ENCODE peak calls at places on chromosome 21, in eight cellular contexts. A is Karpas-422, X is mucosa of descending colon, U is cardiac fibroblast, V is HFF-Myc, R is neural progenitor cell, L is foreskin fibroblast, G is AG09309. M is an unnamed sample.

GRCh38 chr21:30831194-30831765 is 1.7 kb upstream of the KRTAP7-1 start:
- DNase-seq in A (peak), X (peak), U (peak), V (peak), R (peak), L (no peak), G (no peak), M (no peak)

GRCh38 chr21:25721987-25722386 is 12.7 kb downstream of the ATP5PF start:
- DNase-seq in A (no peak), X (no peak), U (no peak), V (no peak), R (no peak), L (no peak), G (no peak), M (no peak)

GRCh38 chr21:26949830-26950229 is 17.1 kb downstream of the ADAMTS5 start:
- DNase-seq in A (no peak), X (no peak), U (no peak), V (no peak), R (no peak), L (no peak), G (no peak), M (no peak)

GRCh38 chr21:35048183-35048601 is 910 bp downstream of the RUNX1 start:
- DNase-seq in A (peak), X (no peak), U (no peak), V (peak), R (peak), L (peak), G (no peak), M (peak)

GRCh38 chr21:35026617-35027557 is 22.2 kb downstream of the RUNX1 start:
- DNase-seq in A (peak), X (peak), U (peak), V (no peak), R (peak), L (no peak), G (no peak), M (peak)

GRCh38 chr21:27149034-27149433 is 182.1 kb upstream of the ADAMTS5 start:
- DNase-seq in A (no peak), X (no peak), U (peak), V (no peak), R (no peak), L (peak), G (peak), M (no peak)

GRCh38 chr21:31162827-31163226 is 124.6 kb upstream of the KRTAP19-8 start:
- DNase-seq in A (no peak), X (no peak), U (peak), V (no peak), R (no peak), L (peak), G (no peak), M (no peak)

GRCh38 chr21:43923391-43923790 is 58.4 kb downstream of the AGPAT3 start:
- DNase-seq in A (no peak), X (no peak), U (peak), V (no peak), R (no peak), L (peak), G (no peak), M (no peak)

GRCh38 chr21:26385721-26386120 is 187.4 kb downstream of the CYYR1 start:
- DNase-seq in A (no peak), X (no peak), U (peak), V (no peak), R (no peak), L (peak), G (no peak), M (no peak)

GRCh38 chr21:36127250-36127904 is 7.5 kb upstream of the CBR3 start:
- DNase-seq in A (peak), X (no peak), U (no peak), V (no peak), R (no peak), L (no peak), G (no peak), M (no peak)

GRCh38 chr21:27795418-27795817 is 828.5 kb upstream of the ADAMTS5 start:
- DNase-seq in A (no peak), X (no peak), U (no peak), V (no peak), R (no peak), L (no peak), G (no peak), M (no peak)

GRCh38 chr21:37257967-37258877 is 8.9 kb downstream of the VPS26C start:
- DNase-seq in A (peak), X (peak), U (peak), V (no peak), R (peak), L (peak), G (no peak), M (peak)

GRCh38 chr21:14836950-14837349 is 227.8 kb downstream of the NRIP1 start:
- DNase-seq in A (no peak), X (no peak), U (peak), V (no peak), R (no peak), L (no peak), G (peak), M (no peak)

GRCh38 chr21:38472709-38473108 is 25.6 kb downstream of the ERG start:
- DNase-seq in A (no peak), X (no peak), U (no peak), V (no peak), R (no peak), L (no peak), G (no peak), M (no peak)

DNA sequence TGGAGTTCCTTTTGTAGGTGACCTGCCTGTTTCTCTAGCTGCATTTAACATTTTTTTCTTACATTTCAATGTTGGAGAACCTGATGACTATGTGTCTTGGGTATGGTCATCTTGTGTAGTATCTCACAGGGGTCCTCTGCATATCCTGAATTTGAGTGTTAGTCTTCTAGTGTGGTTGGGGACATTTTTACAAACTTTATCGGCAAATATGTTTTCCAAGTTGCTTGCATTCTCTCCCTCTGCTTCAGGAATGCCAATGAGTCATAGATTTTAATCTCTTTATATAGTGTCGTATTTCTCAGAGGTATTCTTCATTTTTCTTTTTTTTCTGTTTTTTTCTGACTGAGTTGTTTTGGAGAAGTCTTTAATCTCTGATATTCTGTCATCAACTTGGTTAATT is 684.0 kb downstream of the NCAM2 start:
- DNase-seq in A (no peak), X (no peak), U (peak), V (peak), R (no peak), L (peak), G (no peak), M (no peak)
- H3K4me3 ChIP-seq in A (no peak), X (no peak), U (no peak), V (no peak), R (no peak), L (no peak), G (no peak), M (no peak)

DNA sequence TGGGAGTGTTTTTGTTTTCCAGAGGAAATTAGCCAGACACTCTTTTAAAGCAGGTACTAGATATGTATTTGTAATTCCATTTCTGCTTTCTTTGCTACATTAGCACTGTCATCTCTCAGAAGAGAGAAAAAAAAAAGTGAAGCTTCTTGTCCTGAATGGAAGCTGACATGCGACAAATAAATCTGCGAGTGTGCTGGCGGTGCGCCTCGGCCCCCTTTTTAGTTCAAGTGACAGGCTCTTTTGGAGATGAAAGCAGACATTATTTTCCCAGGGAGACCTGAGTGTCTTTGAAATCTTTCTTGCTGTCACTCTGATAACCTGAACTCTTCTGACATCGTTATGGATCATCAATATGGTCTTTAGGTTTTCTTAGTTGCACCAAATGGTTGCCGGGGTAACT is 478.5 kb downstream of the PCP4 start:
- DNase-seq in A (no peak), X (no peak), U (no peak), V (no peak), R (no peak), L (no peak), G (no peak), M (no peak)
- H3K4me3 ChIP-seq in A (no peak), X (no peak), U (no peak), V (no peak), R (no peak), L (no peak), G (no peak), M (no peak)

DNA sequence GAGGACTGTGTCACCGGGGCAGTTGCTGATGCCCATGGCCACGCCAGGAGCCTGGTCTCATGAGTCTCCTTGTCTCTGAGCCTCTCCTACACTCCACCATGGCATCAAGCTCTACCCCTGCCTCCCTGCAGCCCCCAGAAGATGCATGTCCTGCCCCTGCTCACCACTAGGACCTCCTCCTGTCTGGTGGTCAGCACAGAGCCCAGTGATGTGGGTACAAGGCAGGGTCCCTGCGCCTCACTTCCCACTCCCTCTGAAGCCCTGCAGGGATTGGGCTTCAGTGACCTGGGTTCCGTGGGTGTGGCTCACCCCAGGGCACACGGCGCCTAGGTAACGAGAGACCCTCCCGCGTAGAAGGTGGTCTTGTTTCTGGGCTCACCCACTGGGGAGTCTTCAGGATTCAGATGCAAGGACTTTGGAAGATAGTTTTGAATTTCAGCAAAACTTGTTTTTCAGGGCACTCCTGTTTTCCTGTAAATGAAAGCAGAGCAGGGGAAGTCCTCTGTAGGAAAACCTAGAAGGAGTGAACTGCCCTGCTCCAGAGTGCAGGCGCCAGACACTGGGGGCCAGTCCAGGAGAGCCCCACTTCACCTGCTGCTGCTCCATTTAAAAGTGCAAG is 2.8 kb downstream of the COL18A1 start:
- DNase-seq in A (no peak), X (no peak), U (no peak), V (no peak), R (no peak), L (no peak), G (no peak), M (no peak)
- H3K4me3 ChIP-seq in A (no peak), X (no peak), U (no peak), V (no peak), R (no peak), L (no peak), G (no peak), M (no peak)

DNA sequence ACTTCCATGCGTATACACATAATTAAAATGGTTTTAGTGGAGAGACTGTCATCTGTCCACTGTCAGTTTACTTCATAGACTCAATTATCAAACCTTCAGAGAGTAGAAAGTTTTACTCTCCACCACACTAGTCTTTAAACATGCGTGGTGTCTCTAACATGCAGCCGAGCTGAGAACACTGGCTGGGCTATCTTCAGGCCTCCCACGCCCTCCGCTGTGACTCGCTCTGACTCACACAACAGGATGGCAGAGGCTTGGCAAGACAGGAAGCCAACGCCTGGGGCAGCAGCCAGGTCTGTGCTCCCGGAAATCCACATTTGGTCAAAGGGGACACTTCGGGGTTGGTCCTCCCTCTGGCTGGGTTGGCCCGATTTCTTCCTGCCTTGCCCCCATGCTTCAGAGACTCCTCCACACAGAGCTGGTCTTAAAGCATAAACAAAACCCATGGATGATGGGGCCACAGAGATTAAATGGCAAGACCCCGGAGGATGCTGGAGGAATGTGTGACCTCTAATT is 22.7 kb upstream of the IFNGR2 start:
- DNase-seq in A (peak), X (peak), U (peak), V (peak), R (no peak), L (peak), G (peak), M (peak)
- H3K4me3 ChIP-seq in A (peak), X (no peak), U (no peak), V (no peak), R (no peak), L (no peak), G (no peak), M (no peak)